ENCODE peak calls at places on chromosomes 12 and 14, in six cellular contexts. E is HCT116, G is K562, C is SK-N-SH, Y is GM12878, A is HepG2. Z is an unnamed sample.

GRCh38 chr12:12336049-12336411 is 14.0 kb downstream of the MANSC1 start:
- DNase-seq in C (no peak), Y (peak; percentile 27), E (no peak), A (peak; percentile 77), G (no peak), Z (no peak)

GRCh38 chr12:54357802-54358619 is 6.3 kb downstream of the GPR84 start:
- DNase-seq in C (no peak), Y (peak; percentile 30), G (peak; percentile 82), A (no peak), E (no peak), Z (no peak)

GRCh38 chr12:117882181-117882580 is 86.6 kb downstream of the KSR2 start:
- DNase-seq in C (no peak), G (no peak), A (no peak), Y (no peak), E (no peak), Z (no peak)

GRCh38 chr12:42590324-42590934 is 883 bp upstream of the PRICKLE1 start:
- DNase-seq in Y (no peak), E (no peak), A (no peak), C (peak; percentile 50), G (no peak), Z (no peak)

GRCh38 chr14:97850886-97851285 is 1053.7 kb downstream of the VRK1 start:
- DNase-seq in A (no peak), C (no peak), G (no peak), Y (no peak), E (no peak), Z (no peak)

GRCh38 chr14:54567224-54567633 is 301 bp downstream of the SAMD4A start:
- DNase-seq in C (peak; percentile 76), Y (no peak), A (no peak), G (no peak), E (no peak), Z (no peak)

GRCh38 chr14:24232645-24233537 is at the start of gene GMPR2:
- DNase-seq in Y (no peak), C (peak; percentile 67), E (no peak), A (no peak), G (peak; percentile 67), Z (no peak)

GRCh38 chr14:90693413-90693812 is 122.8 kb downstream of the TTC7B start:
- DNase-seq in G (no peak), C (no peak), A (no peak), Y (no peak), E (no peak), Z (no peak)

GRCh38 chr14:31543969-31544799 is 17.0 kb upstream of the NUBPL start:
- DNase-seq in A (peak; percentile 48), E (peak; percentile 4), Y (no peak), G (no peak), C (no peak), Z (no peak)

GRCh38 chr12:22262309-22262708 is 72.2 kb downstream of the ST8SIA1 start:
- DNase-seq in E (no peak), C (no peak), A (no peak), G (no peak), Y (no peak), Z (no peak)

GRCh38 chr12:99043319-99043914 is 398.3 kb downstream of the APAF1 start:
- DNase-seq in E (peak; percentile 51), Y (peak; percentile 28), A (peak; percentile 45), C (peak; percentile 49), G (peak; percentile 35), Z (peak; percentile 43)

GRCh38 chr12:27549801-27550652 is 26.0 kb downstream of the PPFIBP1 start:
- DNase-seq in G (peak; percentile 59), A (peak; percentile 99), Y (no peak), C (no peak), E (peak; percentile 94), Z (peak; percentile 93)

GRCh38 chr14:100588671-100589070 is 1.5 kb upstream of the BEGAIN start:
- DNase-seq in G (no peak), C (no peak), E (no peak), A (no peak), Y (no peak), Z (no peak)

GRCh38 chr12:26803552-26803951 is 29.4 kb downstream of the ITPR2 start:
- DNase-seq in G (no peak), C (no peak), E (no peak), Y (no peak), A (no peak), Z (no peak)

GRCh38 chr12:2335517-2335916 is 282.7 kb downstream of the CACNA1C start:
- DNase-seq in Y (no peak), A (no peak), C (no peak), G (no peak), E (no peak), Z (no peak)

GRCh38 chr12:43893670-43894069 is 57.8 kb downstream of the TMEM117 start:
- DNase-seq in E (no peak), C (no peak), G (no peak), A (no peak), Y (no peak), Z (no peak)

GRCh38 chr12:12121022-12121421 is 50.3 kb downstream of the BCL2L14 start:
- DNase-seq in E (no peak), G (no peak), A (no peak), C (no peak), Y (no peak), Z (no peak)

GRCh38 chr14:71497645-71498086 is 434.6 kb upstream of the RGS6 start:
- DNase-seq in E (no peak), C (no peak), A (no peak), G (no peak), Y (peak; percentile 98), Z (no peak)

GRCh38 chr14:57686317-57686716 is 179.6 kb downstream of the SLC35F4 start:
- DNase-seq in G (no peak), A (no peak), C (no peak), E (no peak), Y (no peak), Z (no peak)

GRCh38 chr12:109162551-109162950 is 46.2 kb downstream of the ACACB start:
- DNase-seq in A (no peak), C (no peak), E (no peak), G (no peak), Y (no peak), Z (no peak)

GRCh38 chr12:66409195-66409871 is 107.0 kb downstream of the HELB start:
- DNase-seq in Y (no peak), C (peak; percentile 24), G (peak; percentile 10), E (peak; percentile 57), A (peak; percentile 34), Z (peak; percentile 8)

GRCh38 chr12:47808574-47809380 is 10.9 kb downstream of the HDAC7 start:
- DNase-seq in A (no peak), G (peak; percentile 63), C (no peak), Y (no peak), E (no peak), Z (no peak)

GRCh38 chr12:93137656-93138612 is 208.8 kb upstream of the EEA1 start:
- DNase-seq in G (peak; percentile 37), E (peak; percentile 0), A (no peak), Y (no peak), C (no peak), Z (no peak)

GRCh38 chr12:12835378-12836145 is 22.4 kb downstream of the DDX47 start:
- DNase-seq in C (no peak), Y (no peak), G (peak; percentile 10), E (peak; percentile 83), A (no peak), Z (no peak)

DNA sequence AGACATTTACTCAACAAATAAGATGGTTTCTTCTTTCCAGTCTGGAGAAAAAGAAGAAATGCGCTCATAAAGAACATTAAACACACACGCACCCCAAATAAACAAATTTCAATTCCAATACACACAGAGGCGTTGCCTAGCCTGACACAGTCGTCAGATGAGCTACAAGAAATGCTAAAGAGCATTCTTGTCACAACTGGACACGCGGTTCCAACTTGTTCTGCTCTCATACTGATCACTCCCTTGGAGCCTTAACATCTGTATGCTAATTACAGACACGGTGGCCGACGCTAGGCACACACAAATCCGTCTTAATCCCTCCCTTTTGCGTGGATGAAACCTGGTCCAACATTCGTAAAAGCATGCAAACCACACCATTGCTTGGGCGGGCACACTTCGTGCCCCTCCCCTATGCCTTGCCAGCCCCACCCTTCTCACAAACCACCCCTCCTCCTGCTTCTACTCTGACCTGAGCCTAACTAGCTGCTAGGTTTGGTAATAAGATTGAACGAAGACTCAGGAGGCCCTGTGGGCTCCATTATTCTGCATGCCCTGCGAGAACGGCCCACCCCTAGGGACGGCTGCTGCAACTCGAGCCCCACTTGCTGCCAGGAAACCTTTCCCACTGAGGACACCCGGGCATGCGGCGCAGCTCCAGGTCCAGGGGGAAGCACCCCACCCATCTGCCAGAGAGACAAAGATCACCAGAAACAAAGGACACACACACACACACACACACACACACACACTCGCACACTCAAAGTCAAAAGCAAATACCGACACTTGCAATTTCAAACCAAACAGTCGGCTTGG is 1.2 kb downstream of the KCNK10 start:
- DNase-seq in E (no peak), G (no peak), Y (no peak), A (no peak), C (no peak), Z (no peak)
- TF ChIP-seq REST in E (no peak), G (no peak), Y (no peak), A (no peak), C (no peak), Z (no peak)

DNA sequence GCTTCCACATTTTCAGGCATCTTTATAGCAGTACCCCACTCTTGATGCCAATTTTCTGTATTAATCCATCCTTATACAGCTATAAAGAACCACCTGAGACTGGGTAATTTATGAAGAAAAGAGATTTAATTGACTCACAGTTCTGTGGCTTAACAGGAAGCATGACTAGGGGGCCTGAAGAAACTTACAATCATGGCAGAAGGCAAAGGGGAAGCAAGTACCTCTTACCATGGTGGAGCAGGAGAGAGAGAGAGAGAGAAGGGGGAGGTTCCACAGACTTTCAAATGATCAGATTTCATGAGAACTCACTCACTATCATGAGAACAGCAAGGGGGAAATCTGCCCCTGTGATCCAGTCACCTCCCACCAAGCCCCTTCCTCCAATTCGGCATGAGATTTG is 84.4 kb downstream of the SLC24A4 start:
- DNase-seq in A (no peak), C (no peak), Y (no peak), G (no peak), E (no peak), Z (no peak)
- TF ChIP-seq SIN3A in A (no peak), C (no peak), Y (no peak), G (no peak), E (no peak), Z (no peak)

GRCh38 chr14:88551936-88552565 is 2.8 kb downstream of the PTPN21 start:
- DNase-seq in A (no peak), Y (no peak), G (no peak), E (no peak), C (peak; percentile 57), Z (no peak)
- TF ChIP-seq REST in A (no peak), Y (no peak), G (no peak), E (no peak), C (no peak), Z (no peak)

GRCh38 chr14:70398706-70399431 is 18.0 kb downstream of the SYNJ2BP start:
- DNase-seq in E (no peak), Y (no peak), A (no peak), C (no peak), G (no peak), Z (no peak)
- TF ChIP-seq SIN3A in E (no peak), Y (no peak), A (no peak), C (no peak), G (no peak), Z (no peak)

GRCh38 chr12:49618576-49618975 is 4.8 kb upstream of the PRPF40B start:
- DNase-seq in E (no peak), G (no peak), Y (no peak), C (no peak), A (no peak), Z (no peak)
- TF ChIP-seq REST in E (no peak), G (no peak), Y (no peak), C (no peak), A (no peak), Z (no peak)

Z was measured in Panc1.